ENCODE peak calls at places on chromosomes 4 and X, in nine cellular contexts. W, R, M, K, B, P, S, Z and T are unnamed samples.

GRCh38 chr4:14028862-14029261 is 401.3 kb upstream of the BOD1L1 start:
- DNase-seq in R (no peak), Z (peak), K (no peak), P (no peak), S (no peak), M (no peak), B (no peak), W (no peak), T (no peak)

GRCh38 chrX:19846995-19847790 is 40.2 kb downstream of the SH3KBP1 start:
- DNase-seq in P (peak), R (no peak), W (no peak), B (no peak), Z (no peak), S (no peak), M (no peak), K (peak), T (no peak)

GRCh38 chr4:66943117-66943516 is 602.2 kb downstream of the CENPC start:
- DNase-seq in R (no peak), P (peak), B (no peak), Z (no peak), M (no peak), W (no peak), S (no peak), K (no peak), T (no peak)

GRCh38 chrX:13367950-13368349 is 48.1 kb upstream of the ATXN3L start:
- DNase-seq in R (no peak), W (no peak), K (no peak), P (no peak), M (no peak), Z (no peak), B (no peak), S (no peak), T (no peak)

GRCh38 chrX:101657495-101657894 is 2.2 kb downstream of the ARMCX2 start:
- DNase-seq in P (no peak), Z (no peak), B (no peak), S (no peak), R (no peak), M (no peak), W (no peak), K (no peak), T (no peak)

GRCh38 chr4:142009751-142010150 is 373.4 kb downstream of the IL15 start:
- DNase-seq in B (no peak), S (no peak), K (no peak), P (no peak), R (no peak), Z (no peak), M (no peak), W (no peak), T (no peak)

GRCh38 chr4:173044340-173044739 is 124.3 kb upstream of the GALNT7 start:
- DNase-seq in W (no peak), K (no peak), R (no peak), M (no peak), Z (no peak), B (no peak), P (no peak), S (no peak), T (no peak)

GRCh38 chr4:151426513-151426912 is 17.5 kb downstream of the FHIP1A start:
- DNase-seq in B (no peak), K (no peak), Z (no peak), R (no peak), S (no peak), M (no peak), W (peak), P (no peak), T (no peak)

GRCh38 chrX:100829730-100830129 is 9.5 kb downstream of the CSTF2 start:
- DNase-seq in P (no peak), Z (no peak), R (no peak), B (no peak), K (no peak), S (no peak), M (no peak), W (no peak), T (no peak)

GRCh38 chr4:66357316-66357715 is 687.0 kb upstream of the EPHA5 start:
- DNase-seq in K (no peak), M (no peak), P (no peak), B (no peak), R (no peak), S (no peak), W (no peak), Z (no peak), T (no peak)

GRCh38 chr4:10096976-10097330 is 19.6 kb downstream of the WDR1 start:
- DNase-seq in S (no peak), B (no peak), R (no peak), W (no peak), P (no peak), K (no peak), Z (no peak), M (no peak), T (no peak)

GRCh38 chr4:2070421-2071251 is 11.5 kb downstream of the NAT8L start:
- DNase-seq in W (no peak), P (no peak), B (no peak), Z (no peak), S (peak), K (no peak), M (no peak), R (no peak), T (no peak)

GRCh38 chr4:53010320-53010719 is 148.2 kb downstream of the RASL11B start:
- DNase-seq in B (no peak), S (no peak), W (peak), K (no peak), Z (peak), R (no peak), P (peak), M (no peak), T (no peak)

GRCh38 chrX:38095971-38096529 is 89.7 kb downstream of the SYTL5 start:
- DNase-seq in P (no peak), S (no peak), M (no peak), B (no peak), K (no peak), Z (no peak), R (no peak), W (no peak), T (no peak)

GRCh38 chr4:5933996-5934831 is 41.3 kb upstream of the CRMP1 start:
- DNase-seq in M (no peak), K (no peak), W (no peak), R (no peak), Z (no peak), S (no peak), B (no peak), P (no peak), T (no peak)

GRCh38 chr4:86522349-86522748 is 71.8 kb upstream of the PTPN13 start:
- DNase-seq in S (no peak), P (no peak), B (no peak), Z (no peak), M (no peak), W (no peak), R (no peak), K (no peak), T (no peak)

GRCh38 chr4:69617083-69617694 is 22.3 kb downstream of the UGT2A2 start:
- DNase-seq in P (peak), S (no peak), B (no peak), W (peak), R (no peak), K (no peak), M (no peak), Z (no peak), T (no peak)

GRCh38 chr4:175238827-175239517 is 320.8 kb downstream of the ADAM29 start:
- DNase-seq in R (no peak), M (no peak), K (no peak), Z (no peak), W (no peak), S (no peak), B (no peak), P (no peak), T (no peak)

GRCh38 chr4:107069049-107069448 is 32.9 kb upstream of the DKK2 start:
- DNase-seq in Z (no peak), M (no peak), P (no peak), B (no peak), K (no peak), W (no peak), S (no peak), R (no peak), T (no peak)

GRCh38 chr4:187663076-187663475 is 332.5 kb upstream of the ZFP42 start:
- DNase-seq in S (no peak), R (no peak), K (no peak), M (no peak), B (no peak), Z (no peak), W (no peak), P (no peak), T (no peak)

GRCh38 chrX:47571215-47571614 is 10.2 kb downstream of the ARAF start:
- DNase-seq in M (no peak), B (no peak), K (no peak), S (no peak), Z (no peak), P (no peak), W (no peak), R (no peak), T (no peak)

GRCh38 chr4:155745984-155746383 is 12.8 kb upstream of the GUCY1B1 start:
- DNase-seq in Z (no peak), S (no peak), M (no peak), W (no peak), K (no peak), B (no peak), P (no peak), R (no peak), T (no peak)

GRCh38 chr4:20432098-20432497 is 180.4 kb downstream of the SLIT2 start:
- DNase-seq in R (no peak), W (no peak), P (no peak), K (no peak), S (no peak), B (no peak), M (no peak), Z (no peak), T (no peak)

GRCh38 chr4:20426028-20426427 is 174.3 kb downstream of the SLIT2 start:
- DNase-seq in P (no peak), R (no peak), K (no peak), B (no peak), M (no peak), S (no peak), Z (no peak), W (no peak), T (no peak)

GRCh38 chr4:20431422-20432014 is 179.8 kb downstream of the SLIT2 start:
- DNase-seq in R (no peak), W (no peak), S (no peak), B (no peak), K (no peak), M (no peak), Z (no peak), P (no peak), T (no peak)

GRCh38 chr4:20430555-20430954 is 178.8 kb downstream of the SLIT2 start:
- DNase-seq in S (no peak), R (no peak), W (no peak), P (no peak), K (no peak), B (no peak), M (no peak), Z (no peak), T (no peak)

GRCh38 chr4:20428410-20429160 is 176.9 kb downstream of the SLIT2 start:
- DNase-seq in M (no peak), P (no peak), B (no peak), Z (no peak), S (no peak), K (no peak), R (no peak), W (no peak), T (no peak)
- TF ChIP-seq CTCF in M (no peak), P (no peak), B (peak), Z (peak), S (no peak), K (no peak), R (peak), W (no peak), T (no peak)

GRCh38 chrX:129239371-129239770 is 283.9 kb downstream of the SMARCA1 start:
- DNase-seq in W (no peak), Z (no peak), B (no peak), P (no peak), S (no peak), R (no peak), M (no peak), K (no peak), T (no peak)
- H3K27ac ChIP-seq in W (no peak), Z (no peak), B (no peak), P (no peak), S (no peak), R (no peak), M (no peak), K (no peak), T (no peak)

DNA sequence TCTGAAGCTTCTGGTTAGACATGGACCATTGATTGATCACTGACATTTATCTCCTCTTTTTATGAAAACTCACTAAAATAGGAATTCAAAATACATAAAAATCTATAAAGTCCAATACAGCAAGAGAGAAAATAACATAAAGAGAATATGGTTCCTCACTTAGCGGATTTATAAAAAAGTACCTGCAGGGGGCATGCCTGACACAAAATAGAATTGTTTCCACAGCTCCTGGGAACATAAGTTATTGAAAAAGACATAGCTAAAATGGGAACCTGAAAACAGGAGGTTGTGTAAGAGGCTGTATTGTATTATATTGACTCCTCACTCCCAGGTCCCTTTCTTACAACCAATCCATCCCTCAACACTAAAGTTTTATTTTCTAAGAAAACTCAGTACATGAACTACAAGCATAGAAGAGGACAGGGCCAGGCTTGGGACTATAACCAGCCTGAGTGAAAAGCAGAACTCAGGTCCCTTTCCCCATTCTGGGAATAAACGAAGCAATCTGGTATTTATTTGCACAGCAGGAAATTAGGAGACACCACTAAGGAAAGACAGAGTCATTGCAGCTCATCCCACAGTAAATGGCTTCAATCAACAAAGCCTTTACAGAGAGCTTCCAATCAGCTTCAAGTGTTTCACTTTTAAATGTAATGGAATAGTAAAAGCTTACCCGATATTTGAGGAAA is 121.1 kb upstream of the NDST4 start:
- DNase-seq in W (no peak), P (no peak), B (no peak), Z (no peak), S (no peak), M (no peak), R (no peak), K (no peak), T (no peak)
- TF ChIP-seq CTCF in W (no peak), P (no peak), B (peak), Z (no peak), S (no peak), M (no peak), R (no peak), K (no peak), T (no peak)

GRCh38 chrX:112785323-112785722 is 55.3 kb downstream of the AMOT start:
- DNase-seq in K (no peak), B (no peak), P (no peak), Z (no peak), S (no peak), M (no peak), R (no peak), W (no peak), T (no peak)
- H3K27ac ChIP-seq in K (no peak), B (no peak), P (no peak), Z (no peak), S (no peak), M (no peak), R (no peak), W (no peak), T (no peak)

DNA sequence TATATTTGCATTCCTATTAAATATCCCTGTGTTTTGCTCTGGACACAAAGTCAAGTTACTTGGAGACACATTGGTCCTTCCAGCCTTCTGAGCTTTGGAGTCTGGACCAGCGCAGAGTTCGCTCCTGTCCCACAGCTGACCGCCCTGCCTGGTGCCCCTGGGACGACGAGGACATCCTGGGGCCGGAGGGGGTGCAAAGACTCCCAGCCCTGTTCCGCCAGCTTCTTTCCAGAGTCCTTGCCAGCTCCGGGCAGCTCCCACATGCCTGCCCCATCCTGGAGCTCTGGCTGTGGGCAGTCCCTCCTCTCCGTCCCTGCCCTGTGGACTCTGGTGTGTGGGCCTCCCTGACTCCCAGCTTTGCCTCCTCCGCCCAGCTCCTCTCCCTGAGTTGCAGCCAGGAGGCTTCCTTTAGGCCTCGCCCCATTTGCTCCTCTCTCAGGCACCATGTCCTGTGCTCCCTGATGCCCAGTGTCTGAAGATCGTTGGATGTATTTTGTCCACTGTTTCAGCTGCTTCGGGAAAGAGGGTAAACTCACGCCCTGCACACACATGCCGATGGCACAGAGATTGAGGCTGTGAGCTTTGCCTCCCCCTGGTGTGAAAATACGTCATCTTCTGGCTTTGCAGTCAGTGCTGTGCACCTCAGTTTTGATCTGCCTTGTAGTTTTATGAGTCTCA is 4.9 kb upstream of the PCGF3 start:
- DNase-seq in K (no peak), B (no peak), Z (peak), P (no peak), W (no peak), M (no peak), R (no peak), S (no peak), T (no peak)
- TF ChIP-seq CTCF in K (no peak), B (no peak), Z (no peak), P (no peak), W (no peak), M (no peak), R (no peak), S (no peak), T (no peak)

GRCh38 chr4:97003715-97004114 is 1139.6 kb downstream of the STPG2 start:
- DNase-seq in B (no peak), K (no peak), S (no peak), M (no peak), P (no peak), R (no peak), W (no peak), Z (no peak), T (no peak)
- H3K27ac ChIP-seq in B (no peak), K (no peak), S (no peak), M (no peak), P (no peak), R (no peak), W (no peak), Z (no peak), T (no peak)

GRCh38 chrX:107849747-107850478 is 24.2 kb downstream of the MID2 start:
- DNase-seq in R (no peak), S (no peak), M (no peak), P (peak), W (no peak), Z (no peak), K (peak), B (no peak), T (no peak)
- TF ChIP-seq CTCF in R (no peak), S (no peak), M (no peak), P (no peak), W (no peak), Z (no peak), K (no peak), B (no peak), T (no peak)